ENCODE peak calls at places on chromosome 6, in four cellular contexts. U is PC-3, A is heart right ventricle, V is ovary. P is an unnamed sample.

GRCh38 chr6:157253017-157253416 is 70.3 kb downstream of the TMEM242 start:
- DNase-seq in U (no peak), A (no peak), V (no peak), P (no peak)

GRCh38 chr6:32883789-32884188 is 29.8 kb downstream of the PSMB9 start:
- DNase-seq in V (no peak), A (peak; percentile 14), U (no peak), P (peak; percentile 77)

GRCh38 chr6:39209360-39209811 is 19.9 kb downstream of the KCNK5 start:
- DNase-seq in A (no peak), V (no peak), U (no peak), P (no peak)

GRCh38 chr6:4319992-4320683 is 184.8 kb upstream of the ECI2 start:
- DNase-seq in U (peak; percentile 83), A (no peak), V (no peak), P (no peak)

GRCh38 chr6:24673625-24674024 is 6.7 kb downstream of the ACOT13 start:
- DNase-seq in U (no peak), V (no peak), A (no peak), P (no peak)

GRCh38 chr6:44002071-44002590 is 125.1 kb downstream of the MRPL14 start:
- DNase-seq in U (no peak), A (no peak), V (no peak), P (peak; percentile 86)

GRCh38 chr6:139713416-139713815 is 339.0 kb upstream of the CITED2 start:
- DNase-seq in A (no peak), U (no peak), V (no peak), P (no peak)

GRCh38 chr6:45431314-45432058 is 53.8 kb upstream of the SUPT3H start:
- DNase-seq in U (no peak), V (no peak), A (no peak), P (no peak)

GRCh38 chr6:53518862-53519261 is 26.0 kb downstream of the GCLC start:
- DNase-seq in A (no peak), U (no peak), V (no peak), P (no peak)

GRCh38 chr6:56096946-56097345 is 150.4 kb downstream of the COL21A1 start:
- DNase-seq in A (no peak), V (no peak), U (no peak), P (no peak)

GRCh38 chr6:11273406-11274065 is 41.1 kb upstream of the NEDD9 start:
- DNase-seq in V (no peak), U (peak; percentile 88), A (no peak), P (no peak)

GRCh38 chr6:129929433-129929832 is 68.3 kb upstream of the TMEM244 start:
- DNase-seq in A (no peak), U (peak; percentile 29), V (no peak), P (no peak)

GRCh38 chr6:47031656-47032055 is 10.5 kb downstream of the ADGRF1 start:
- DNase-seq in V (no peak), A (no peak), U (no peak), P (no peak)

GRCh38 chr6:39056191-39056590 is 7.6 kb downstream of the GLP1R start:
- DNase-seq in U (no peak), V (no peak), A (no peak), P (no peak)

GRCh38 chr6:17998442-17998841 is 11.0 kb upstream of the KIF13A start:
- DNase-seq in V (no peak), A (no peak), U (peak; percentile 76), P (no peak)

GRCh38 chr6:41288025-41288777 is 1.7 kb upstream of the TREM1 start:
- DNase-seq in V (no peak), A (no peak), U (peak; percentile 71), P (no peak)

GRCh38 chr6:166301611-166302529 is 6.3 kb downstream of the PRR18 start:
- DNase-seq in A (no peak), U (peak; percentile 39), V (no peak), P (no peak)

GRCh38 chr6:23003671-23004598 is 434.6 kb downstream of the HDGFL1 start:
- DNase-seq in V (no peak), U (no peak), A (no peak), P (no peak)

GRCh38 chr6:155245871-155246270 is 17.9 kb upstream of the CLDN20 start:
- DNase-seq in U (no peak), A (no peak), V (no peak), P (no peak)

GRCh38 chr6:26197736-26198625 is 110.8 kb downstream of the HFE start:
- DNase-seq in U (peak; percentile 47), V (no peak), A (no peak), P (peak; percentile 69)

GRCh38 chr6:70860920-70861319 is 95.9 kb downstream of the B3GAT2 start:
- DNase-seq in A (no peak), U (no peak), V (no peak), P (no peak)

GRCh38 chr6:137652961-137653697 is 158.9 kb upstream of the OLIG3 start:
- DNase-seq in U (no peak), V (no peak), A (no peak), P (no peak)

GRCh38 chr6:39357998-39358686 is 35.6 kb upstream of the KCNK16 start:
- DNase-seq in V (peak; percentile 55), A (no peak), U (peak; percentile 34), P (no peak)

GRCh38 chr6:16332175-16332542 is 93.8 kb downstream of the GMPR start:
- DNase-seq in U (peak; percentile 83), A (peak; percentile 56), V (peak; percentile 63), P (peak; percentile 84)

GRCh38 chr6:84979541-84979940 is 215.1 kb upstream of the TBX18 start:
- DNase-seq in A (no peak), U (peak; percentile 23), V (no peak), P (no peak)

GRCh38 chr6:131387706-131388455 is 185.1 kb upstream of the ARG1 start:
- DNase-seq in V (no peak), U (no peak), A (no peak), P (no peak)

GRCh38 chr6:157184202-157185015 is 138.9 kb downstream of the TMEM242 start:
- DNase-seq in V (peak; percentile 62), A (peak; percentile 72), U (peak; percentile 71), P (peak; percentile 89)

GRCh38 chr6:10578718-10579117 is 57.6 kb downstream of the GCNT2 start:
- DNase-seq in U (no peak), V (no peak), A (no peak), P (no peak)

GRCh38 chr6:127190552-127190951 is 72.1 kb downstream of the RSPO3 start:
- DNase-seq in U (peak; percentile 41), V (no peak), A (no peak), P (no peak)

GRCh38 chr6:90202156-90202555 is 94.5 kb downstream of the BACH2 start:
- DNase-seq in A (no peak), U (no peak), V (no peak), P (no peak)

GRCh38 chr6:166026586-166027126 is 141.0 kb downstream of the TBXT start:
- DNase-seq in U (no peak), V (no peak), A (peak; percentile 48), P (peak; percentile 50)

GRCh38 chr6:9848094-9848493 is 566.8 kb downstream of the TFAP2A start:
- DNase-seq in U (peak; percentile 85), A (no peak), V (no peak), P (no peak)

GRCh38 chr6:157753291-157753690 is 69.8 kb upstream of the SNX9 start:
- DNase-seq in A (no peak), V (no peak), U (peak; percentile 27), P (no peak)

GRCh38 chr6:170211404-170212025 is 79.4 kb downstream of the DLL1 start:
- DNase-seq in V (no peak), U (no peak), A (no peak), P (peak; percentile 60)

GRCh38 chr6:16432075-16433032 is 194.0 kb downstream of the GMPR start:
- DNase-seq in A (no peak), V (no peak), U (peak; percentile 45), P (no peak)

GRCh38 chr6:79057746-79058145 is 20.3 kb downstream of the PHIP start:
- DNase-seq in A (no peak), U (no peak), V (no peak), P (no peak)
- TF ChIP-seq CTCF in A (no peak), U (no peak), V (no peak), P (no peak)

DNA sequence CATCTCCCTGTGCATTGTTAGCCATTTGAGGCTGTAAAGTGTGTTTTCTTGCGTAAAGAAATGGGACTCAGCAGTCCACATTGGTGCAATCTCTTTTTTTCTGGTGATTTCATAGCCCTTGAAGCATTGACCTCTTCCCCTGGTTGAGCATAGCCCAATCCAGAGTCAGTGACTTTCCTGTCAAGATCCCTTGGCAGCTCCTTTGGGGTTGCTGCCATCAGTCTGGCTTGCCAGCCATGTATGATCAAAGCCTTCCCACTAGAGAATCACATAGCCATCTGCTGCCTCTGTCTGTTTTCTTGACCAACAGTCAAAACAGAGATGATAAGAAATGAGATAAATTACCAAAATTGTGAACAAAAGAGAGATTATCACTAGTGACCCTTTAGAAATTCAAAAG is 19.6 kb downstream of the HLA-A start:
- DNase-seq in V (no peak), U (no peak), A (no peak), P (no peak)
- H3K4me1 ChIP-seq in V (no peaks in the 10 kb centered on the region), U (peaks cover 28% of the 10 kb centered on the region), A (peaks cover 26% of the 10 kb centered on the region), P (peaks cover 14% of the 10 kb centered on the region)

GRCh38 chr6:57195457-57195856 is 23.3 kb downstream of the BAG2 start:
- DNase-seq in V (no peak), A (no peak), U (no peak), P (no peak)

GRCh38 chr6:57193177-57193576 is 21.1 kb downstream of the BAG2 start:
- DNase-seq in U (no peak), V (no peak), A (no peak), P (no peak)

GRCh38 chr6:57190140-57190539 is 18.0 kb downstream of the BAG2 start:
- DNase-seq in A (no peak), V (no peak), U (peak; percentile 45), P (no peak)
- TF ChIP-seq CTCF in A (peak; percentile 31), V (peak; percentile 47), U (peak; percentile 64), P (no peak)

GRCh38 chr6:121811106-121811505 is 375.7 kb downstream of the GJA1 start:
- DNase-seq in U (no peak), V (no peak), A (no peak), P (no peak)

GRCh38 chr6:121810346-121811032 is 375.0 kb downstream of the GJA1 start:
- DNase-seq in A (no peak), V (no peak), U (no peak), P (no peak)

GRCh38 chr6:121817141-121817540 is 381.7 kb downstream of the GJA1 start:
- DNase-seq in A (no peak), U (no peak), V (no peak), P (no peak)

DNA sequence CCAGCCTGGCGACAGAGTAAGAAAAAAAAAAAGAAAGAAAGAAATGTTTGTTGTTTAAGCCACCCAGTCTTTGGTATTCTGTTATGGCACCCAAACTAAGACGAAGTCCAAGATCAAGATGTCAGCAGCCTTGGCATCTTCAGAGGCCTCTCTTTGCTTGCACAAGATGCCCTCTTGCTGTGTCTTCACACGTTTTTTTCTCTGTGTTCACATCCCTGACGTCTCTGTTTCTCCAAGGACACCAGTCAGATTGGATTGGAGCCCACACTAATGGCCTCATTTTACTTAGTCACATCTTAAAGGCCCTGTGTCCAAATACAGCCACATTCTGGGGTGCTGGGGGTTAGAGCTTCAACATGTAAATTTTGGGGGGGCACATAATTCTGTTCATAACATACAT is 380.9 kb downstream of the GJA1 start:
- DNase-seq in V (no peak), A (no peak), U (no peak), P (no peak)
- H3K4me1 ChIP-seq in V (peaks cover 3% of the 10 kb centered on the region), A (no peaks in the 10 kb centered on the region), U (no peaks in the 10 kb centered on the region), P (no peaks in the 10 kb centered on the region)